ENCODE peak calls at places on chromosomes 6 and 20, in four cellular contexts. One of them, this sample, is unnamed.

GRCh38 chr6:13485923-13486557 is 1.4 kb downstream of the GFOD1 start:
- DNase-seq in H9: no peak
- DNase-seq in adipocyte: peak; percentile 51
- DNase-seq in cardiac muscle cell: peak; percentile 53
- DNase-seq in this sample: peak; percentile 18

GRCh38 chr20:45836841-45837240 is 3.2 kb downstream of the SNX21 start:
- DNase-seq in H9: no peak
- DNase-seq in adipocyte: no peak
- DNase-seq in cardiac muscle cell: no peak
- DNase-seq in this sample: no peak

GRCh38 chr6:116971959-116972358 is 94.9 kb downstream of the RFX6 start:
- DNase-seq in H9: no peak
- DNase-seq in adipocyte: peak; percentile 58
- DNase-seq in cardiac muscle cell: peak; percentile 48
- DNase-seq in this sample: no peak

GRCh38 chr20:23874747-23875146 is 4.8 kb downstream of the CST5 start:
- DNase-seq in H9: no peak
- DNase-seq in adipocyte: no peak
- DNase-seq in cardiac muscle cell: no peak
- DNase-seq in this sample: no peak

GRCh38 chr20:36861875-36862801 is 13.8 kb upstream of the TLDC2 start:
- DNase-seq in H9: peak; percentile 52
- DNase-seq in adipocyte: peak; percentile 91
- DNase-seq in cardiac muscle cell: peak; percentile 35
- DNase-seq in this sample: peak; percentile 98

GRCh38 chr20:46857061-46857831 is 37.4 kb upstream of the EYA2 start:
- DNase-seq in H9: no peak
- DNase-seq in adipocyte: no peak
- DNase-seq in cardiac muscle cell: no peak
- DNase-seq in this sample: no peak

GRCh38 chr20:61531553-61532345 is 279.7 kb downstream of the CDH4 start:
- DNase-seq in H9: no peak
- DNase-seq in adipocyte: no peak
- DNase-seq in cardiac muscle cell: no peak
- DNase-seq in this sample: peak; percentile 85

GRCh38 chr6:91407706-91408105 is 820.8 kb upstream of the MAP3K7 start:
- DNase-seq in H9: no peak
- DNase-seq in adipocyte: no peak
- DNase-seq in cardiac muscle cell: no peak
- DNase-seq in this sample: no peak

GRCh38 chr6:36519352-36519751 is 27.9 kb downstream of the STK38 start:
- DNase-seq in H9: no peak
- DNase-seq in adipocyte: no peak
- DNase-seq in cardiac muscle cell: no peak
- DNase-seq in this sample: no peak

GRCh38 chr6:35065441-35065800 is 75.7 kb downstream of the TCP11 start:
- DNase-seq in H9: no peak
- DNase-seq in adipocyte: no peak
- DNase-seq in cardiac muscle cell: no peak
- DNase-seq in this sample: no peak

GRCh38 chr20:57514273-57514751 is 10.6 kb downstream of the CTCFL start:
- DNase-seq in H9: peak; percentile 73
- DNase-seq in adipocyte: peak; percentile 87
- DNase-seq in cardiac muscle cell: peak; percentile 85
- DNase-seq in this sample: peak; percentile 46

GRCh38 chr6:27502508-27503435 is 29.9 kb upstream of the ZNF184 start:
- DNase-seq in H9: peak; percentile 75
- DNase-seq in adipocyte: peak; percentile 57
- DNase-seq in cardiac muscle cell: peak; percentile 47
- DNase-seq in this sample: peak; percentile 91

GRCh38 chr6:69953491-69953890 is 87.1 kb downstream of the COL19A1 start:
- DNase-seq in H9: no peak
- DNase-seq in adipocyte: no peak
- DNase-seq in cardiac muscle cell: no peak
- DNase-seq in this sample: no peak

GRCh38 chr20:51493346-51493791 is 49.1 kb downstream of the NFATC2 start:
- DNase-seq in H9: no peak
- DNase-seq in adipocyte: no peak
- DNase-seq in cardiac muscle cell: no peak
- DNase-seq in this sample: no peak

GRCh38 chr6:151690303-151690702 is 117.2 kb upstream of the ESR1 start:
- DNase-seq in H9: no peak
- DNase-seq in adipocyte: no peak
- DNase-seq in cardiac muscle cell: no peak
- DNase-seq in this sample: no peak

GRCh38 chr6:146200136-146200708 is 171.4 kb downstream of the GRM1 start:
- DNase-seq in H9: no peak
- DNase-seq in adipocyte: peak; percentile 1
- DNase-seq in cardiac muscle cell: no peak
- DNase-seq in this sample: peak; percentile 26

GRCh38 chr6:113971786-113972185 is 838 bp upstream of the HDAC2 start:
- DNase-seq in H9: no peak
- DNase-seq in adipocyte: peak; percentile 51
- DNase-seq in cardiac muscle cell: peak; percentile 4
- DNase-seq in this sample: no peak

GRCh38 chr6:75480425-75480824 is 13.2 kb downstream of the FILIP1 start:
- DNase-seq in H9: no peak
- DNase-seq in adipocyte: no peak
- DNase-seq in cardiac muscle cell: no peak
- DNase-seq in this sample: no peak

GRCh38 chr6:127539292-127539691 is 20.2 kb upstream of the MTCL3 start:
- DNase-seq in H9: no peak
- DNase-seq in adipocyte: peak; percentile 73
- DNase-seq in cardiac muscle cell: no peak
- DNase-seq in this sample: no peak

GRCh38 chr20:59333928-59334327 is 33.5 kb downstream of the EDN3 start:
- DNase-seq in H9: no peak
- DNase-seq in adipocyte: no peak
- DNase-seq in cardiac muscle cell: no peak
- DNase-seq in this sample: no peak

GRCh38 chr6:137315081-137315480 is 95.9 kb upstream of the IFNGR1 start:
- DNase-seq in H9: no peak
- DNase-seq in adipocyte: no peak
- DNase-seq in cardiac muscle cell: no peak
- DNase-seq in this sample: no peak

GRCh38 chr20:63628246-63628975 is 1.5 kb upstream of the GMEB2 start:
- DNase-seq in H9: no peak
- DNase-seq in adipocyte: peak; percentile 55
- DNase-seq in cardiac muscle cell: no peak
- DNase-seq in this sample: peak; percentile 79

GRCh38 chr6:109865968-109866367 is 112.1 kb upstream of the GPR6 start:
- DNase-seq in H9: peak; percentile 70
- DNase-seq in adipocyte: no peak
- DNase-seq in cardiac muscle cell: no peak
- DNase-seq in this sample: no peak

GRCh38 chr20:14711681-14712080 is 374.3 kb upstream of the FLRT3 start:
- DNase-seq in H9: no peak
- DNase-seq in adipocyte: peak; percentile 49
- DNase-seq in cardiac muscle cell: peak; percentile 8
- DNase-seq in this sample: no peak

GRCh38 chr20:1897486-1897885 is 2.3 kb downstream of the SIRPA start:
- DNase-seq in H9: no peak
- DNase-seq in adipocyte: peak; percentile 25
- DNase-seq in cardiac muscle cell: no peak
- DNase-seq in this sample: no peak

GRCh38 chr20:25081730-25082497 is at the start of gene VSX1:
- DNase-seq in H9: peak; percentile 42
- DNase-seq in adipocyte: no peak
- DNase-seq in cardiac muscle cell: no peak
- DNase-seq in this sample: no peak
- H3K9me3 ChIP-seq in H9: no peaks in the 10 kb centered on the region
- H3K9me3 ChIP-seq in adipocyte: no peaks in the 10 kb centered on the region
- H3K9me3 ChIP-seq in cardiac muscle cell: no peaks in the 10 kb centered on the region
- H3K9me3 ChIP-seq in this sample: no peaks in the 10 kb centered on the region

DNA sequence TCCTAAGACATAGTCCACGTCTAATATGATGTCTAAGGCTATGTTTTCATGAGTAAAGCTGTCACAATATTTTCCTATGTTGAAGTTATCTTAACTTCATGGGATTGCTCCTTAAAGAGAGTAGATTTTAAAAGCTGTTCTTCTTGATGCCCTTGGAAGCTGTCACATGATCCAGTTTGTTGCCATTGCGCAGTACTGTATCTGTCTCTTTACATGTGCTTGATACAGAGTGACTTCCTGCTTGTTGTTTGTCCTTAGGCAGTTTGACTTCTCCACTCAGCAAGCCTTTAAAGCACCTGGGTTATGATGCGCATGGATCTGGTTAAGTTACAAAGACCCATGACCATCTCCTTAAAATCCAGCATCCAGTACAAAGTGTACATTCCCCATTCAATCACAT is 85.4 kb downstream of the CDYL start:
- DNase-seq in H9: no peak
- DNase-seq in adipocyte: no peak
- DNase-seq in cardiac muscle cell: no peak
- DNase-seq in this sample: no peak
- H3K9me3 ChIP-seq in H9: no peaks in the 10 kb centered on the region
- H3K9me3 ChIP-seq in adipocyte: no peaks in the 10 kb centered on the region
- H3K9me3 ChIP-seq in cardiac muscle cell: no peaks in the 10 kb centered on the region
- H3K9me3 ChIP-seq in this sample: no peaks in the 10 kb centered on the region

GRCh38 chr6:140747114-140747513 is 1372.7 kb upstream of the CITED2 start:
- DNase-seq in H9: no peak
- DNase-seq in adipocyte: no peak
- DNase-seq in cardiac muscle cell: no peak
- DNase-seq in this sample: no peak
- H3K9me3 ChIP-seq in H9: peaks cover 15% of the 10 kb centered on the region
- H3K9me3 ChIP-seq in adipocyte: peaks cover 22% of the 10 kb centered on the region
- H3K9me3 ChIP-seq in cardiac muscle cell: no peaks in the 10 kb centered on the region
- H3K9me3 ChIP-seq in this sample: peaks cover 10% of the 10 kb centered on the region

GRCh38 chr20:49288250-49288751 is 10.4 kb upstream of the ZNFX1 start:
- DNase-seq in H9: no peak
- DNase-seq in adipocyte: no peak
- DNase-seq in cardiac muscle cell: no peak
- DNase-seq in this sample: no peak
- H3K9me3 ChIP-seq in H9: no peaks in the 10 kb centered on the region
- H3K9me3 ChIP-seq in adipocyte: peaks cover 17% of the 10 kb centered on the region
- H3K9me3 ChIP-seq in cardiac muscle cell: no peaks in the 10 kb centered on the region
- H3K9me3 ChIP-seq in this sample: no peaks in the 10 kb centered on the region

DNA sequence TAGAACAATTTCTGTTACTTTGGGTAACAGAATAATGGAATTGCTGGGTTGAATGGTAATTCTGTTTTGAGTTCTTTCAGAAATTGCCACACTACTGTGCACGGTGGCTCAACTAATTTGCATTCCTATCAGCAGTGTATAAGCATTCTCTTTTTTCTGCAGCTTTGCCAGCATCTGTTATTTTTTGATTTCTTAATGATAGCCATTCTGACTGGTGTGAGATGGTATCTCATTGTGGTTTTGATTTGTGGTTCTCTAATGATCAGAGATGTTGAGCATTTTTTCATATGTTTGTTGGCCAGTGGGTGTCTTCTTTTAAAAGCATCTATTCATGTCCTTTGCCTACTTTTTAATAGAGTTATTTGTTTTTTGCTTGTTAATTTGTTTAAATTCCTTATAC is 846.8 kb downstream of the KIF16B start:
- DNase-seq in H9: no peak
- DNase-seq in adipocyte: no peak
- DNase-seq in cardiac muscle cell: no peak
- DNase-seq in this sample: no peak
- H3K9me3 ChIP-seq in H9: no peaks in the 10 kb centered on the region
- H3K9me3 ChIP-seq in adipocyte: peaks cover 5% of the 10 kb centered on the region
- H3K9me3 ChIP-seq in cardiac muscle cell: no peaks in the 10 kb centered on the region
- H3K9me3 ChIP-seq in this sample: no peaks in the 10 kb centered on the region

GRCh38 chr6:132174919-132175318 is 223.7 kb upstream of the CCN2 start:
- DNase-seq in H9: no peak
- DNase-seq in adipocyte: no peak
- DNase-seq in cardiac muscle cell: no peak
- DNase-seq in this sample: no peak
- H3K9me3 ChIP-seq in H9: peaks cover 6% of the 10 kb centered on the region
- H3K9me3 ChIP-seq in adipocyte: peaks cover 10% of the 10 kb centered on the region
- H3K9me3 ChIP-seq in cardiac muscle cell: no peaks in the 10 kb centered on the region
- H3K9me3 ChIP-seq in this sample: peaks cover 32% of the 10 kb centered on the region

DNA sequence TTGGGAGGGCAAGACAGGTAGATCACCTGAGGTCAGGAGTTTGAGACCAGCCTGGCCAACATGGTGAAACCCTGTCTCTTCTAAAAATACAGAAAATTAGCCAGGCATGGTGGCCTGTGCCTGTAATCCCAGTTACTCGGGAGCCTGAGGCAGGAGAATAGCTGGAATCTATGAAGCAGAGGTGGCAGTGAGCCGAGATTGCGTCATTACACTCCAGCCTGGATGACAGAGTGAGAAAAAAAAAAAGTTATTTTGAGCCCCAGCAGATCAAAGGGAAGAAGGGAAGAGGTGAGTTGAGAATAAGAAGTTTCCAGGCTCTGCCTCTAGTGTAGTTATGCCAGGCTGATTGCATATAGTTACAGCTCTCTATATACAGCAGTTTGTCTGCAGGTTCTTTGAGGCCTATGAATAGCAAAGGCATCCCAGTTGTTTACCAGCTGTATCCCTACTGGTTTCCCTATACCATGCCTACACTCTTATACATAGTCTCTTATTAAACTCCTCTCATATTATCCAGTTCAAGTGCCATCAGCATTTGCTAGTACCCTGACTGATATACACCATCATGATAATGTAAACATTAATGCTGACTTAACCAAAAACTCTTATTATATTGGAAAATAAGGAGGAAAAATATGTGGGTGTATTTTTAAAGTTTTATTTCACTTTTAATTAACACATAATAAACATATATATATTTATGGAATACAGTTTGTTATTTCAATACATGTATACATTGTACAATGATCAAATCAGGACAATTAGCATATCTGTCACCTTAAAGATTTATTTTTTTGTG is 823.6 kb upstream of the ADGRB3 start:
- DNase-seq in H9: no peak
- DNase-seq in adipocyte: no peak
- DNase-seq in cardiac muscle cell: no peak
- DNase-seq in this sample: peak; percentile 11
- H3K9me3 ChIP-seq in H9: no peaks in the 10 kb centered on the region
- H3K9me3 ChIP-seq in adipocyte: peaks cover 20% of the 10 kb centered on the region
- H3K9me3 ChIP-seq in cardiac muscle cell: peaks cover 4% of the 10 kb centered on the region
- H3K9me3 ChIP-seq in this sample: peaks cover 4% of the 10 kb centered on the region

DNA sequence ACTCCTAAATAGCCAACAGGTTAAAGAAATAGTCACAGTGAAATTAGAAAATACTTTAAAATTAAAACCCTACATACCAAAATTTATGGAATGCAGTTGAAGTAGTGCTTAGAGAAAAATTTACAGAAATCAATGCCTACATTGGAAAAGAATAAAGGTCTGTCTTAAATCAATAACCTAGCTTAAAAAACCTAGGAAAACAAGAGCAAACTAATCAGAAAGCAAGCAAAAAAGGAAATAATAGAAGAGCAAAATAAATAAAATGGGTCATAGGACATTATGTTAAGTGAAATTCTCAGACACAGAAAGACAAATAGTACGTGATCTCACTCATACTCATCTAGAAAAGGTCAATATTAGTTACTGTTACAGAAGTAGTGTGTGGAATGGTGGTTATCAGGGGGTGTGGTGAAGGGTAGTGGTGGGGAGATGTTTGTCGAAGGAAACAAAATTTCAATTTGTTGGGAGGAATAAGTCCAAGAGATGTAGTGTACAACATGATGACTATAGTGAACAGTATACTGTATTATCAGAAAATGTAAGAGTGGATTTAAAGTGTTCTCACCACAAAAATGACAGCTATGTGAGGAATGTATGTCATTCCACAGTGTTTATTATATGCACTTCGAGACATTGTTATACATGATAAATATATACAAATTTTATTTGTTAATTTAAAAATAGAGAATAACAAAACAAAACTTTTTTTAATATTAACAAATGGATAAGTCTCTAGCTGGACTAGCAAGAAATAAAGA is 423.6 kb downstream of the CDH26 start:
- DNase-seq in H9: no peak
- DNase-seq in adipocyte: no peak
- DNase-seq in cardiac muscle cell: no peak
- DNase-seq in this sample: no peak
- H3K9me3 ChIP-seq in H9: no peaks in the 10 kb centered on the region
- H3K9me3 ChIP-seq in adipocyte: peaks cover 11% of the 10 kb centered on the region
- H3K9me3 ChIP-seq in cardiac muscle cell: no peaks in the 10 kb centered on the region
- H3K9me3 ChIP-seq in this sample: no peaks in the 10 kb centered on the region